ENCODE peak calls at places on chromosomes 5 and 9, in ten cellular contexts. D, Y, J, V, U, Q, A, Z, T and P are unnamed samples.

GRCh38 chr5:66724740-66725139 is 128.5 kb downstream of the MAST4 start:
- DNase-seq in J (no peak), Q (no peak), D (no peak), U (no peak), Z (no peak), V (no peak), Y (no peak), T (no peak), A (no peak), P (no peak)

GRCh38 chr5:141742866-141743651 is 61.0 kb upstream of the ARAP3 start:
- DNase-seq in V (no peak), Z (peak), U (peak), A (no peak), Y (peak), Q (peak), T (no peak), D (no peak), J (no peak), P (no peak)

GRCh38 chr5:151040211-151040747 is 19.9 kb downstream of the GPX3 start:
- DNase-seq in D (no peak), T (no peak), Y (no peak), A (peak), Q (peak), Z (no peak), J (no peak), V (peak), U (peak), P (peak)

GRCh38 chr9:110334871-110335270 is 2.8 kb downstream of the TXNDC8 start:
- DNase-seq in A (no peak), V (no peak), U (no peak), Y (no peak), T (no peak), Z (no peak), J (no peak), Q (no peak), D (no peak), P (no peak)

GRCh38 chr9:37954581-37954981 is 50.7 kb upstream of the SLC25A51 start:
- DNase-seq in Z (no peak), Y (no peak), A (no peak), T (no peak), J (no peak), V (no peak), D (no peak), Q (no peak), U (no peak), P (no peak)

GRCh38 chr5:82356808-82357671 is 78.9 kb upstream of the RPS23 start:
- DNase-seq in J (peak), V (peak), Q (peak), Y (no peak), T (peak), U (peak), A (peak), D (peak), Z (peak), P (peak)

GRCh38 chr5:15003511-15003920 is 131.9 kb upstream of the ANKH start:
- DNase-seq in D (peak), Q (peak), J (peak), U (peak), V (peak), T (peak), A (peak), Z (peak), Y (no peak), P (peak)

GRCh38 chr5:1110930-1111726 is 735 bp downstream of the SLC12A7 start:
- DNase-seq in Y (peak), J (no peak), U (no peak), T (no peak), D (no peak), Q (no peak), Z (no peak), V (no peak), A (no peak), P (no peak)

GRCh38 chr9:96071245-96072124 is 196.0 kb downstream of the ERCC6L2 start:
- DNase-seq in D (no peak), A (no peak), J (no peak), V (peak), Y (no peak), Z (no peak), Q (peak), U (peak), T (no peak), P (no peak)

GRCh38 chr5:89289604-89290003 is 406.6 kb upstream of the MEF2C start:
- DNase-seq in A (no peak), U (peak), Q (peak), J (no peak), V (peak), D (no peak), T (no peak), Z (no peak), Y (no peak), P (no peak)

GRCh38 chr5:55864606-55865541 is 13.7 kb downstream of the IL31RA start:
- DNase-seq in Z (peak), T (no peak), V (no peak), Y (no peak), A (no peak), U (peak), J (no peak), D (no peak), Q (peak), P (no peak)

GRCh38 chr5:60958088-60958487 is 13.1 kb downstream of the NDUFAF2 start:
- DNase-seq in J (no peak), Z (no peak), Q (no peak), A (no peak), V (no peak), D (no peak), T (no peak), U (no peak), Y (no peak), P (no peak)

GRCh38 chr5:60958712-60959111 is 13.7 kb downstream of the NDUFAF2 start:
- DNase-seq in V (no peak), Z (no peak), J (no peak), Q (no peak), T (no peak), A (no peak), U (no peak), D (no peak), Y (no peak), P (no peak)

GRCh38 chr5:60960591-60960990 is 15.6 kb downstream of the NDUFAF2 start:
- DNase-seq in D (no peak), A (no peak), Z (no peak), T (no peak), V (peak), U (peak), Y (no peak), Q (peak), J (no peak), P (no peak)

GRCh38 chr5:60961685-60962084 is 16.7 kb downstream of the NDUFAF2 start:
- DNase-seq in J (no peak), A (no peak), T (no peak), V (no peak), Y (no peak), Q (peak), Z (no peak), D (no peak), U (peak), P (no peak)

GRCh38 chr5:60959156-60959555 is 14.2 kb downstream of the NDUFAF2 start:
- DNase-seq in Z (no peak), V (peak), D (no peak), A (no peak), J (no peak), T (no peak), Y (no peak), U (peak), Q (peak), P (no peak)
- TF ChIP-seq CTCF in Z (peak), V (peak), D (no peak), A (peak), J (peak), T (peak), Y (peak), U (peak), Q (peak), P (peak)

DNA sequence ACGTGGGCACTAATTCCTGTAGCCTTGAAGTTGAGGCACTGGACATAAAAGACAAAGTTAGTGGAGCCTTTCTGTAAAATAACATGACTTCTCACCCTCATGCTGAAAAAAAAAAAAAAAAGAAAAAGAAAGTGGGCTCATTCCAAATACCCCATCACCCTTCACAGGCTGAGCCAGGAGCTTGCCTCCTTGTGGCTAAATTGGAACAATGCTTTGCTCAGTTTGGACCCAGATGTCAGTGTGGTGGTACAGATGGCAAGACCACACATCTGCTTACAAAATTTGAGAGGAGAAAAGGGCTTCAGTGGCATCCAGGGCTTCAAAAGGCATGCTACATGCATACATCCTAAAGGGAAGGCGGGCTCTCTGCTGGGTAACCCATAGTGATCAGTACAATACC is 342.8 kb downstream of the EBF1 start:
- DNase-seq in T (no peak), V (no peak), Q (no peak), A (no peak), U (no peak), J (no peak), Z (no peak), Y (no peak), D (no peak), P (no peak)
- TF ChIP-seq CTCF in T (no peak), V (no peak), Q (no peak), A (no peak), U (no peak), J (no peak), Z (no peak), Y (no peak), D (no peak), P (no peak)

GRCh38 chr9:82531795-82532194 is 531.1 kb downstream of the RASEF start:
- DNase-seq in A (no peak), J (no peak), V (no peak), Y (no peak), Z (no peak), D (no peak), T (no peak), U (no peak), Q (no peak), P (no peak)

GRCh38 chr9:82526629-82527028 is 536.3 kb downstream of the RASEF start:
- DNase-seq in T (no peak), J (no peak), D (no peak), Z (no peak), Y (no peak), Q (no peak), U (no peak), V (no peak), A (no peak), P (no peak)

GRCh38 chr9:82535432-82535998 is 527.4 kb downstream of the RASEF start:
- DNase-seq in U (no peak), D (no peak), Q (no peak), V (no peak), T (no peak), Y (no peak), Z (no peak), A (no peak), J (no peak), P (no peak)

DNA sequence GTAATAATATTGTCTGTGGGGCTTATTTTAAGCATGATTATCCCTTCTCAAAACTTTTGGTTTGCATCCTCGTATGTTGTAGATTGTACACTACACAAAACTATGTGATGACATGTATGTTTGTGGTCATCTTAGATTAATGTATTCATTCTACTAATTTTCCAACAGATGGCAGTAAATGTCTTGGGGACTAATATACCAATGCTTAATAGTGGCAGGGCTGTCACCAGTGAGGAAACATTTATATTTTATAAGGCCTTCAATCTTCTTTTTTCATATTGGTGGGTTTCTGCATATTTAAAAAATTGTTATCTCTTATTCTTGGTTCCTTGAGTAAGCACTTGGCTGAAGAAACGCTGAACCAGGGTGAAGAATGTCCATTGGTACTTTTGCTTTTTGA is 530.4 kb downstream of the RASEF start:
- DNase-seq in A (no peak), Y (no peak), T (no peak), Z (no peak), D (no peak), U (peak), J (no peak), V (no peak), Q (peak), P (no peak)
- TF ChIP-seq CTCF in A (no peak), Y (peak), T (no peak), Z (peak), D (no peak), U (peak), J (peak), V (peak), Q (no peak), P (peak)

DNA sequence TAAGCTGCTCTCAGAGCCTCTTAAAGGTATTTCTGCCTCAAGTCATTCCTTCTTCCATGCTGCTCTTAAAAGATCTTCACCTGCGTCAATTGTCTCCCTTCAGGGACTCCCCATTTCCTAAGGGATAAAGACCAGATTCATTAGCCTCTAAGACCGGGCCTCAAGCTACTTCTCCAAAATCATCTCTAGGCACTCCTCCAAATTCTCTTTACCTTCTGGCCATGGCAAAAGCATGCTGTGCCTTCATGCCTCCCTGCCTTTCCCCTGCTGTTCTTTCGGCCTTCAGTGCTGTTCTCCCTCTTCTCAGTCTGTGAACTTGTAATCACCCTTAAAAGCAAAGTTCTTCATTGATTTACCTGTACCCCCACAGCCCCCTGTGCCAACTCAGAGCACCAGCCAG is 4.4 kb downstream of the TMOD1 start:
- DNase-seq in U (no peak), T (no peak), Y (no peak), J (no peak), D (no peak), Q (no peak), V (no peak), Z (no peak), A (no peak), P (no peak)
- TF ChIP-seq CTCF in U (no peak), T (no peak), Y (no peak), J (no peak), D (no peak), Q (no peak), V (no peak), Z (no peak), A (no peak), P (no peak)

GRCh38 chr9:3508078-3508431 is 17.7 kb downstream of the RFX3 start:
- DNase-seq in U (no peak), Q (no peak), J (no peak), T (no peak), V (no peak), Z (no peak), D (no peak), A (no peak), Y (no peak), P (no peak)
- TF ChIP-seq CTCF in U (no peak), Q (no peak), J (no peak), T (no peak), V (no peak), Z (no peak), D (no peak), A (no peak), Y (no peak), P (no peak)